ENCODE peak calls at places on chromosomes 6 and 20, in seven cellular contexts. J is HCT116, R is IMR-90, P is MM.1S, U is fibroblast of lung, Y is endothelial cell of umbilical vein, O is astrocyte. S is an unnamed sample.

GRCh38 chr20:35991142-35991771 is 22.9 kb downstream of the CNBD2 start:
- DNase-seq in R (peak), O (no peak), Y (peak), P (peak), J (peak), U (peak), S (peak)

GRCh38 chr6:30037182-30037788 is 23.8 kb upstream of the POLR1H start:
- DNase-seq in R (peak), J (no peak), Y (peak), O (no peak), U (peak), P (peak), S (no peak)

GRCh38 chr6:474454-475185 is 83.1 kb downstream of the IRF4 start:
- DNase-seq in Y (no peak), J (no peak), O (no peak), U (no peak), R (no peak), P (peak), S (peak)

GRCh38 chr6:37592085-37592698 is 92.5 kb upstream of the CCDC167 start:
- DNase-seq in U (peak), Y (no peak), R (no peak), O (no peak), J (no peak), P (no peak), S (no peak)

GRCh38 chr20:58709013-58709702 is 16.6 kb downstream of the NPEPL1 start:
- DNase-seq in O (no peak), R (no peak), P (no peak), J (no peak), U (no peak), Y (no peak), S (no peak)

GRCh38 chr6:34491091-34491430 is 25.2 kb downstream of the PACSIN1 start:
- DNase-seq in U (peak), Y (no peak), P (no peak), O (peak), J (no peak), R (peak), S (no peak)

GRCh38 chr6:73739097-73739496 is 43.1 kb downstream of the CD109 start:
- DNase-seq in R (peak), U (peak), Y (peak), J (peak), P (peak), O (peak), S (no peak)

GRCh38 chr6:105459884-105460283 is 57.0 kb upstream of the PREP start:
- DNase-seq in J (no peak), O (peak), Y (peak), P (no peak), R (peak), U (peak), S (no peak)

GRCh38 chr20:25081065-25081729 is 744 bp downstream of the VSX1 start:
- DNase-seq in Y (no peak), U (no peak), J (no peak), P (no peak), R (no peak), O (no peak), S (peak)

GRCh38 chr6:98957440-98957839 is 9.7 kb upstream of the FBXL4 start:
- DNase-seq in U (peak), O (peak), J (peak), R (peak), P (no peak), Y (peak), S (no peak)

GRCh38 chr6:3410385-3411360 is 46.2 kb downstream of the SLC22A23 start:
- DNase-seq in J (peak), P (no peak), O (peak), U (peak), Y (peak), R (peak), S (peak)

GRCh38 chr6:111844921-111845320 is 28.3 kb downstream of the FYN start:
- DNase-seq in O (no peak), U (peak), R (no peak), P (peak), Y (peak), J (no peak), S (no peak)

GRCh38 chr6:106339334-106340029 is 13.9 kb upstream of the ATG5 start:
- DNase-seq in U (peak), O (peak), Y (peak), R (peak), J (peak), P (peak), S (peak)

GRCh38 chr6:7087066-7087465 is 20.7 kb upstream of the RREB1 start:
- DNase-seq in P (peak), J (no peak), R (peak), O (no peak), Y (peak), U (peak), S (peak)
- H3K9ac ChIP-seq in P (peak), J (no peak), R (no peak), O (peak), Y (peak), U (no peak), S (peak)

DNA sequence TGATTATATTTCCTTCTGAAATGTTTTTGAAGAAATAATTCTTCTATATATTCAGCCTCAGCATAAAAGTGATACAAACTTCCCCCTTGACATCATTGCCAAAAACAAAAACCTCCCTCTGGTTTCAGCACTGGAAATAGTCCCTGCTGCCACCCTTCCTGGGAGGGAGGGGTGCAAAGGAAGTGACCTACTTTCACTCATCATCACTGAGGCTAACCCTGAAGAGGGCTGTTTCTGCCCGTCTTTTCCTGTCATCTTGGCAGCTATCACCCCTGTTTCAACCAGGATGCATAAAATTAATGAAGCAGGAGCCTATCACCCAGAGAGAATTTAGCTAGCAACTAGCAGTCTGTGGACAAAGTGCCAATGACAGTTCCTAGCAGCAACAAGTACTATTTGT is 397.8 kb downstream of the LAMA2 start:
- DNase-seq in J (no peak), O (no peak), R (no peak), U (no peak), P (peak), Y (no peak), S (peak)
- H3K4me3 ChIP-seq in J (no peak), O (no peak), R (no peak), U (no peak), P (no peak), Y (no peak), S (no peak)

GRCh38 chr20:33838035-33838864 is 27.1 kb downstream of the CHMP4B start:
- DNase-seq in Y (no peak), O (no peak), U (no peak), R (no peak), J (no peak), P (peak), S (no peak)
- H3K9ac ChIP-seq in Y (no peak), O (no peak), U (no peak), R (no peak), J (no peak), P (peak), S (no peak)

GRCh38 chr6:21157186-21157929 is 436.2 kb upstream of the SOX4 start:
- DNase-seq in U (no peak), P (no peak), O (no peak), Y (no peak), R (no peak), J (no peak), S (no peak)

GRCh38 chr6:21149460-21149859 is 444.1 kb upstream of the SOX4 start:
- DNase-seq in P (no peak), Y (no peak), U (peak), J (no peak), O (peak), R (peak), S (no peak)

GRCh38 chr6:21150644-21151043 is 442.9 kb upstream of the SOX4 start:
- DNase-seq in U (no peak), P (no peak), J (no peak), Y (no peak), O (no peak), R (no peak), S (no peak)

GRCh38 chr6:21151178-21151956 is 442.2 kb upstream of the SOX4 start:
- DNase-seq in Y (peak), P (no peak), O (no peak), U (no peak), R (no peak), J (no peak), S (no peak)
- H3K4me3 ChIP-seq in Y (no peak), P (no peak), O (no peak), U (no peak), R (no peak), J (no peak), S (no peak)

GRCh38 chr6:108598316-108598863 is 37.7 kb downstream of the FOXO3 start:
- DNase-seq in O (no peak), J (no peak), U (peak), R (peak), Y (no peak), P (peak), S (no peak)
- H3K9ac ChIP-seq in O (no peak), J (no peak), U (no peak), R (no peak), Y (no peak), P (peak), S (no peak)

DNA sequence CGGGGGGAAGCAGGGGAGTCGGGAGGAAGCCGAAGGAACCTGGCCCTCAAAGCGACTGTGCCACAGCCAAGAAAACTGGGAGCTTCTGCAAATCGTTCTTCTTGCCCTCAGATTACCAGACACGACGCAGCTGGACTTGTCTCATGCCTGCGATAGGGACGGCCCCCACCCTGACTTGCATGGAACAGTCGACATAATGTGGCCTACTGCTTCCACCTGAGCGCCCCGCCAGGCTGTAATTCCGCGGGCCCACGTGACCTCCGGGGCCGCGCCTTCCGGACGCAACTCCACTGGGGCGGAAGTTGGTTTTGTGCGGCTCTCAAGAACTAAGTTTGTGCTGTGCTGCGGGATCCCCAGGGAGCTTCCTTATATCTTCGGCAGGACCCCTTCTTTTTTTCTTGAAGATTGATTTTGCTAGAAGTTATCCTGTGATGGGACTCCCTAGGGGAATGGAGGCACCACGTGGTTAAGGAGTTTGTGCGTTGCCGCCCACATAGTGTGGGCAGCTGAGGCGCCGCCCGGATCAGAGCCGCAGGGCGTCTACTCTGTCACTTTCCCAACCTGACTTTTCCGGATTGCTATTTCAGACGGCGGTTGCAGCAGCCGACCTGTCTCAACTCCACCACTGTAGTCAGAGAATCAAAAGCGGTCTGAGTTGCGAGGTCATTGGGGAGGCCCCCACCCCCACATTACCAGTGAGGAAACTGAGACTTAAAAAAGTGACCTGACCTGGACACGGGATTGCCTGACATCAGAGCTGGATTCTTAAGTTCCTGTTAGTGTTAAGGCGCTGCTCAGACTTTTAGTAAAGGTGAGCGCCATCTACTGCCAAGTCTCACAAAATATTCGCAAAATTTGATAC is 540 bp upstream of the CD164 start:
- DNase-seq in O (peak), R (peak), Y (peak), P (peak), U (peak), J (peak), S (peak)
- H3K4me3 ChIP-seq in O (peak), R (peak), Y (peak), P (peak), U (peak), J (peak), S (peak)